ENCODE peak calls at places on chromosomes 5 and 9, in eight cellular contexts. One of them, this sample, is unnamed.

GRCh38 chr9:135547756-135548736 is 2.1 kb downstream of the OBP2A start:
- DNase-seq in tibial artery: no peak
- DNase-seq in HepG2: no peak
- DNase-seq in prostate gland: no peak
- DNase-seq in cardiac muscle cell: no peak
- DNase-seq in neural progenitor cell: no peak
- DNase-seq in H9: no peak
- DNase-seq in kidney: no peak
- DNase-seq in this sample: no peak

GRCh38 chr5:132204330-132204729 is 23.3 kb downstream of the P4HA2 start:
- DNase-seq in tibial artery: no peak
- DNase-seq in HepG2: no peak
- DNase-seq in prostate gland: no peak
- DNase-seq in cardiac muscle cell: no peak
- DNase-seq in neural progenitor cell: no peak
- DNase-seq in H9: no peak
- DNase-seq in kidney: no peak
- DNase-seq in this sample: no peak

GRCh38 chr9:27368317-27368985 is 71.5 kb upstream of the EQTN start:
- DNase-seq in tibial artery: peak; percentile 41
- DNase-seq in HepG2: no peak
- DNase-seq in prostate gland: no peak
- DNase-seq in cardiac muscle cell: peak; percentile 58
- DNase-seq in neural progenitor cell: peak; percentile 52
- DNase-seq in H9: no peak
- DNase-seq in kidney: no peak
- DNase-seq in this sample: no peak

GRCh38 chr9:94139672-94140417 is 55.6 kb downstream of the PTPDC1 start:
- DNase-seq in tibial artery: peak; percentile 92
- DNase-seq in HepG2: no peak
- DNase-seq in prostate gland: peak; percentile 68
- DNase-seq in cardiac muscle cell: peak; percentile 98
- DNase-seq in neural progenitor cell: no peak
- DNase-seq in H9: no peak
- DNase-seq in kidney: peak; percentile 94
- DNase-seq in this sample: peak; percentile 65

GRCh38 chr5:132243366-132243977 is 14.0 kb upstream of the PDLIM4 start:
- DNase-seq in tibial artery: no peak
- DNase-seq in HepG2: no peak
- DNase-seq in prostate gland: no peak
- DNase-seq in cardiac muscle cell: no peak
- DNase-seq in neural progenitor cell: no peak
- DNase-seq in H9: no peak
- DNase-seq in kidney: no peak
- DNase-seq in this sample: peak; percentile 51

GRCh38 chr5:72598461-72599433 is 91.5 kb upstream of the ZNF366 start:
- DNase-seq in tibial artery: no peak
- DNase-seq in HepG2: peak; percentile 60
- DNase-seq in prostate gland: no peak
- DNase-seq in cardiac muscle cell: peak; percentile 93
- DNase-seq in neural progenitor cell: no peak
- DNase-seq in H9: no peak
- DNase-seq in kidney: no peak
- DNase-seq in this sample: no peak

GRCh38 chr9:137435980-137436760 is 5.0 kb downstream of the ENTPD8 start:
- DNase-seq in tibial artery: no peak
- DNase-seq in HepG2: peak; percentile 62
- DNase-seq in prostate gland: peak; percentile 74
- DNase-seq in cardiac muscle cell: peak; percentile 91
- DNase-seq in neural progenitor cell: no peak
- DNase-seq in H9: no peak
- DNase-seq in kidney: peak; percentile 96
- DNase-seq in this sample: peak; percentile 87

GRCh38 chr5:56566374-56567249 is 248.7 kb upstream of the MAP3K1 start:
- DNase-seq in tibial artery: no peak
- DNase-seq in HepG2: peak; percentile 66
- DNase-seq in prostate gland: no peak
- DNase-seq in cardiac muscle cell: no peak
- DNase-seq in neural progenitor cell: no peak
- DNase-seq in H9: no peak
- DNase-seq in kidney: no peak
- DNase-seq in this sample: no peak

GRCh38 chr5:96093340-96093739 is 131.7 kb upstream of the ELL2 start:
- DNase-seq in tibial artery: no peak
- DNase-seq in HepG2: no peak
- DNase-seq in prostate gland: peak; percentile 41
- DNase-seq in cardiac muscle cell: no peak
- DNase-seq in neural progenitor cell: no peak
- DNase-seq in H9: no peak
- DNase-seq in kidney: no peak
- DNase-seq in this sample: no peak

GRCh38 chr5:147487031-147487750 is 22.7 kb downstream of the DPYSL3 start:
- DNase-seq in tibial artery: no peak
- DNase-seq in HepG2: no peak
- DNase-seq in prostate gland: no peak
- DNase-seq in cardiac muscle cell: no peak
- DNase-seq in neural progenitor cell: no peak
- DNase-seq in H9: no peak
- DNase-seq in kidney: no peak
- DNase-seq in this sample: no peak

GRCh38 chr9:71895955-71896354 is 15.0 kb downstream of the ABHD17B start:
- DNase-seq in tibial artery: no peak
- DNase-seq in HepG2: no peak
- DNase-seq in prostate gland: no peak
- DNase-seq in cardiac muscle cell: peak; percentile 11
- DNase-seq in neural progenitor cell: no peak
- DNase-seq in H9: no peak
- DNase-seq in kidney: no peak
- DNase-seq in this sample: no peak

GRCh38 chr9:14423816-14424261 is 109.9 kb upstream of the NFIB start:
- DNase-seq in tibial artery: no peak
- DNase-seq in HepG2: no peak
- DNase-seq in prostate gland: no peak
- DNase-seq in cardiac muscle cell: peak; percentile 88
- DNase-seq in neural progenitor cell: no peak
- DNase-seq in H9: no peak
- DNase-seq in kidney: no peak
- DNase-seq in this sample: no peak

GRCh38 chr5:96816430-96816939 is 8.7 kb upstream of the ERAP1 start:
- DNase-seq in tibial artery: no peak
- DNase-seq in HepG2: no peak
- DNase-seq in prostate gland: no peak
- DNase-seq in cardiac muscle cell: no peak
- DNase-seq in neural progenitor cell: no peak
- DNase-seq in H9: peak; percentile 37
- DNase-seq in kidney: no peak
- DNase-seq in this sample: no peak

GRCh38 chr9:101463397-101463796 is 27.8 kb upstream of the ALDOB start:
- DNase-seq in tibial artery: no peak
- DNase-seq in HepG2: no peak
- DNase-seq in prostate gland: no peak
- DNase-seq in cardiac muscle cell: peak; percentile 62
- DNase-seq in neural progenitor cell: no peak
- DNase-seq in H9: no peak
- DNase-seq in kidney: no peak
- DNase-seq in this sample: no peak

GRCh38 chr9:3760031-3760430 is 234.2 kb upstream of the RFX3 start:
- DNase-seq in tibial artery: no peak
- DNase-seq in HepG2: no peak
- DNase-seq in prostate gland: peak; percentile 38
- DNase-seq in cardiac muscle cell: no peak
- DNase-seq in neural progenitor cell: peak; percentile 61
- DNase-seq in H9: no peak
- DNase-seq in kidney: no peak
- DNase-seq in this sample: no peak

GRCh38 chr5:374631-375335 is 53.3 kb downstream of the AHRR start:
- DNase-seq in tibial artery: no peak
- DNase-seq in HepG2: no peak
- DNase-seq in prostate gland: peak; percentile 2
- DNase-seq in cardiac muscle cell: no peak
- DNase-seq in neural progenitor cell: no peak
- DNase-seq in H9: peak; percentile 25
- DNase-seq in kidney: peak; percentile 68
- DNase-seq in this sample: no peak

GRCh38 chr9:74044844-74045243 is 452.3 kb upstream of the RORB start:
- DNase-seq in tibial artery: no peak
- DNase-seq in HepG2: no peak
- DNase-seq in prostate gland: no peak
- DNase-seq in cardiac muscle cell: no peak
- DNase-seq in neural progenitor cell: no peak
- DNase-seq in H9: no peak
- DNase-seq in kidney: no peak
- DNase-seq in this sample: no peak

GRCh38 chr9:86660146-86660545 is 287.2 kb downstream of the GAS1 start:
- DNase-seq in tibial artery: no peak
- DNase-seq in HepG2: no peak
- DNase-seq in prostate gland: no peak
- DNase-seq in cardiac muscle cell: peak; percentile 78
- DNase-seq in neural progenitor cell: no peak
- DNase-seq in H9: no peak
- DNase-seq in kidney: no peak
- DNase-seq in this sample: no peak

GRCh38 chr5:65811895-65812294 is 89.9 kb downstream of the NLN start:
- DNase-seq in tibial artery: no peak
- DNase-seq in HepG2: no peak
- DNase-seq in prostate gland: no peak
- DNase-seq in cardiac muscle cell: no peak
- DNase-seq in neural progenitor cell: no peak
- DNase-seq in H9: no peak
- DNase-seq in kidney: no peak
- DNase-seq in this sample: no peak

GRCh38 chr9:122767821-122768220 is 20.9 kb upstream of the OR5C1 start:
- DNase-seq in tibial artery: no peak
- DNase-seq in HepG2: no peak
- DNase-seq in prostate gland: no peak
- DNase-seq in cardiac muscle cell: no peak
- DNase-seq in neural progenitor cell: no peak
- DNase-seq in H9: no peak
- DNase-seq in kidney: no peak
- DNase-seq in this sample: no peak

GRCh38 chr5:142830241-142831018 is 60.3 kb downstream of the ARHGAP26 start:
- DNase-seq in tibial artery: no peak
- DNase-seq in HepG2: no peak
- DNase-seq in prostate gland: no peak
- DNase-seq in cardiac muscle cell: peak; percentile 46
- DNase-seq in neural progenitor cell: no peak
- DNase-seq in H9: no peak
- DNase-seq in kidney: no peak
- DNase-seq in this sample: no peak

GRCh38 chr9:93116049-93116961 is 17.7 kb downstream of the NINJ1 start:
- DNase-seq in tibial artery: peak; percentile 83
- DNase-seq in HepG2: peak; percentile 84
- DNase-seq in prostate gland: no peak
- DNase-seq in cardiac muscle cell: peak; percentile 84
- DNase-seq in neural progenitor cell: no peak
- DNase-seq in H9: no peak
- DNase-seq in kidney: peak; percentile 89
- DNase-seq in this sample: peak; percentile 88
- H3K27ac ChIP-seq in tibial artery: peak overlapping the region; percentile 60
- H3K27ac ChIP-seq in HepG2: peak overlapping the region; percentile 84
- H3K27ac ChIP-seq in prostate gland: no peak overlapping the region
- H3K27ac ChIP-seq in cardiac muscle cell: no peak overlapping the region
- H3K27ac ChIP-seq in neural progenitor cell: no peak overlapping the region
- H3K27ac ChIP-seq in H9: no peak overlapping the region
- H3K27ac ChIP-seq in kidney: peak overlapping the region; percentile 76
- H3K27ac ChIP-seq in this sample: peak overlapping the region; percentile 63

GRCh38 chr9:2290382-2290781 is 275.2 kb downstream of the SMARCA2 start:
- DNase-seq in tibial artery: no peak
- DNase-seq in HepG2: no peak
- DNase-seq in prostate gland: no peak
- DNase-seq in cardiac muscle cell: peak; percentile 20
- DNase-seq in neural progenitor cell: no peak
- DNase-seq in H9: no peak
- DNase-seq in kidney: no peak
- DNase-seq in this sample: no peak
- H3K4me1 ChIP-seq in tibial artery: no peaks in the 10 kb centered on the region
- H3K4me1 ChIP-seq in HepG2: peaks cover 21% of the 10 kb centered on the region
- H3K4me1 ChIP-seq in prostate gland: no peaks in the 10 kb centered on the region
- H3K4me1 ChIP-seq in cardiac muscle cell: no peaks in the 10 kb centered on the region
- H3K4me1 ChIP-seq in neural progenitor cell: peaks cover 25% of the 10 kb centered on the region
- H3K4me1 ChIP-seq in H9: no peaks in the 10 kb centered on the region
- H3K4me1 ChIP-seq in kidney: no peaks in the 10 kb centered on the region
- H3K4me1 ChIP-seq in this sample: no peaks in the 10 kb centered on the region

GRCh38 chr5:115625579-115626443 is at the start of gene TMED7:
- DNase-seq in tibial artery: peak; percentile 100
- DNase-seq in HepG2: peak; percentile 95
- DNase-seq in prostate gland: peak; percentile 99
- DNase-seq in cardiac muscle cell: peak; percentile 99
- DNase-seq in neural progenitor cell: peak; percentile 96
- DNase-seq in H9: peak; percentile 97
- DNase-seq in kidney: peak; percentile 100
- DNase-seq in this sample: peak; percentile 98

GRCh38 chr5:115623632-115624031 is 2.2 kb downstream of the TMED7 start:
- DNase-seq in tibial artery: no peak
- DNase-seq in HepG2: no peak
- DNase-seq in prostate gland: no peak
- DNase-seq in cardiac muscle cell: no peak
- DNase-seq in neural progenitor cell: no peak
- DNase-seq in H9: no peak
- DNase-seq in kidney: no peak
- DNase-seq in this sample: no peak

GRCh38 chr5:115624994-115625393 is 842 bp downstream of the TMED7 start:
- DNase-seq in tibial artery: no peak
- DNase-seq in HepG2: peak; percentile 6
- DNase-seq in prostate gland: no peak
- DNase-seq in cardiac muscle cell: no peak
- DNase-seq in neural progenitor cell: no peak
- DNase-seq in H9: no peak
- DNase-seq in kidney: no peak
- DNase-seq in this sample: no peak

GRCh38 chr5:115627295-115627825 is 1.5 kb upstream of the TMED7 start:
- DNase-seq in tibial artery: no peak
- DNase-seq in HepG2: no peak
- DNase-seq in prostate gland: no peak
- DNase-seq in cardiac muscle cell: no peak
- DNase-seq in neural progenitor cell: no peak
- DNase-seq in H9: no peak
- DNase-seq in kidney: no peak
- DNase-seq in this sample: no peak

DNA sequence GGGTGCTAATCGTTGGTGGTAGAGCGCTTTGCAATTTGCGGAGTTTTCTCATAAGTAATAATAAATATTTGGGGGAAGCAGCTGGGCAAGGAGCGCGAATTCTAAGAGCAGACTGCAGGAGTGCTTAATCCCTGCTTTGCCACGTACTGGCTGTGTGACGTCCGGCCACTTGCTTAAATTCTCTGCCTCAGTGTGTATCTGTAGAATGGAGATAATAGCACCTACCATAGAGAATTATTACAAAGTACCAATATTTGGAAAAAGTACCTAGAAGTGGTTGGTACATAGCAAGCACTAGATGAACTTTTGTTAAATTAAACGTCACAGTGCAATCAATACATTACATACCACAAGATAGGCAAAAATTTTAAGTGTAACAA is 598 bp upstream of the TMED7 start:
- DNase-seq in tibial artery: no peak
- DNase-seq in HepG2: no peak
- DNase-seq in prostate gland: no peak
- DNase-seq in cardiac muscle cell: no peak
- DNase-seq in neural progenitor cell: no peak
- DNase-seq in H9: no peak
- DNase-seq in kidney: no peak
- DNase-seq in this sample: no peak
- H3K27ac ChIP-seq in tibial artery: peak overlapping the region; percentile 96
- H3K27ac ChIP-seq in HepG2: peak overlapping the region; percentile 85
- H3K27ac ChIP-seq in prostate gland: peak overlapping the region; percentile 95
- H3K27ac ChIP-seq in cardiac muscle cell: peak overlapping the region; percentile 68
- H3K27ac ChIP-seq in neural progenitor cell: no peak overlapping the region
- H3K27ac ChIP-seq in H9: no peak overlapping the region
- H3K27ac ChIP-seq in kidney: peak overlapping the region; percentile 54
- H3K27ac ChIP-seq in this sample: peak overlapping the region; percentile 82

GRCh38 chr5:119478781-119479180 is 26.5 kb downstream of the HSD17B4 start:
- DNase-seq in tibial artery: no peak
- DNase-seq in HepG2: no peak
- DNase-seq in prostate gland: no peak
- DNase-seq in cardiac muscle cell: no peak
- DNase-seq in neural progenitor cell: no peak
- DNase-seq in H9: no peak
- DNase-seq in kidney: no peak
- DNase-seq in this sample: no peak
- H3K4me1 ChIP-seq in tibial artery: no peaks in the 10 kb centered on the region
- H3K4me1 ChIP-seq in HepG2: peaks cover 17% of the 10 kb centered on the region
- H3K4me1 ChIP-seq in prostate gland: no peaks in the 10 kb centered on the region
- H3K4me1 ChIP-seq in cardiac muscle cell: peaks cover 7% of the 10 kb centered on the region
- H3K4me1 ChIP-seq in neural progenitor cell: peaks cover 20% of the 10 kb centered on the region
- H3K4me1 ChIP-seq in H9: peaks cover 3% of the 10 kb centered on the region
- H3K4me1 ChIP-seq in kidney: no peaks in the 10 kb centered on the region
- H3K4me1 ChIP-seq in this sample: no peaks in the 10 kb centered on the region